ENCODE peak calls at places on chromosome 20, in five cellular contexts. One of them, this sample, is unnamed.

GRCh38 chr20:15550116-15550870 is 1023.0 kb downstream of the KIF16B start:
- DNase-seq in non-pigmented ciliary epithelial cell: no peak
- DNase-seq in activated CD4-positive, alpha-beta T cell treated with anti-CD3 and anti-CD28 coated beads, Interleukin-2, amount 50 U/mL, for 1 hour: no peak
- DNase-seq in C1 segment of cervical spinal cord: no peak
- DNase-seq in SW480: no peak
- DNase-seq in this sample: no peak

GRCh38 chr20:1122388-1123315 is 4.2 kb downstream of the PSMF1 start:
- DNase-seq in C1 segment of cervical spinal cord: no peak
- DNase-seq in activated CD4-positive, alpha-beta T cell treated with anti-CD3 and anti-CD28 coated beads, Interleukin-2, amount 50 U/mL, for 1 hour: peak
- DNase-seq in non-pigmented ciliary epithelial cell: peak
- DNase-seq in SW480: no peak
- DNase-seq in this sample: no peak

GRCh38 chr20:24603454-24603853 is 134.0 kb downstream of the SYNDIG1 start:
- DNase-seq in non-pigmented ciliary epithelial cell: no peak
- DNase-seq in C1 segment of cervical spinal cord: no peak
- DNase-seq in activated CD4-positive, alpha-beta T cell treated with anti-CD3 and anti-CD28 coated beads, Interleukin-2, amount 50 U/mL, for 1 hour: no peak
- DNase-seq in SW480: no peak
- DNase-seq in this sample: no peak

GRCh38 chr20:9294081-9294480 is 220.3 kb upstream of the LAMP5 start:
- DNase-seq in activated CD4-positive, alpha-beta T cell treated with anti-CD3 and anti-CD28 coated beads, Interleukin-2, amount 50 U/mL, for 1 hour: no peak
- DNase-seq in C1 segment of cervical spinal cord: no peak
- DNase-seq in non-pigmented ciliary epithelial cell: no peak
- DNase-seq in SW480: no peak
- DNase-seq in this sample: no peak

GRCh38 chr20:16821211-16822089 is 73.3 kb downstream of the OTOR start:
- DNase-seq in activated CD4-positive, alpha-beta T cell treated with anti-CD3 and anti-CD28 coated beads, Interleukin-2, amount 50 U/mL, for 1 hour: no peak
- DNase-seq in non-pigmented ciliary epithelial cell: no peak
- DNase-seq in C1 segment of cervical spinal cord: no peak
- DNase-seq in SW480: peak
- DNase-seq in this sample: no peak

GRCh38 chr20:6768228-6769185 is 1.0 kb downstream of the BMP2 start:
- DNase-seq in non-pigmented ciliary epithelial cell: no peak
- DNase-seq in activated CD4-positive, alpha-beta T cell treated with anti-CD3 and anti-CD28 coated beads, Interleukin-2, amount 50 U/mL, for 1 hour: no peak
- DNase-seq in C1 segment of cervical spinal cord: no peak
- DNase-seq in SW480: no peak
- DNase-seq in this sample: no peak

GRCh38 chr20:10414982-10415650 is 18.9 kb downstream of the MKKS start:
- DNase-seq in C1 segment of cervical spinal cord: no peak
- DNase-seq in non-pigmented ciliary epithelial cell: no peak
- DNase-seq in SW480: no peak
- DNase-seq in activated CD4-positive, alpha-beta T cell treated with anti-CD3 and anti-CD28 coated beads, Interleukin-2, amount 50 U/mL, for 1 hour: no peak
- DNase-seq in this sample: no peak

GRCh38 chr20:8860011-8860495 is 208.8 kb upstream of the PLCB4 start:
- DNase-seq in C1 segment of cervical spinal cord: no peak
- DNase-seq in non-pigmented ciliary epithelial cell: peak
- DNase-seq in activated CD4-positive, alpha-beta T cell treated with anti-CD3 and anti-CD28 coated beads, Interleukin-2, amount 50 U/mL, for 1 hour: no peak
- DNase-seq in SW480: no peak
- DNase-seq in this sample: no peak

GRCh38 chr20:51703446-51704287 is 64.5 kb downstream of the ATP9A start:
- DNase-seq in activated CD4-positive, alpha-beta T cell treated with anti-CD3 and anti-CD28 coated beads, Interleukin-2, amount 50 U/mL, for 1 hour: no peak
- DNase-seq in SW480: peak
- DNase-seq in C1 segment of cervical spinal cord: no peak
- DNase-seq in non-pigmented ciliary epithelial cell: no peak
- DNase-seq in this sample: no peak

GRCh38 chr20:10250902-10251301 is 32.3 kb downstream of the SNAP25 start:
- DNase-seq in non-pigmented ciliary epithelial cell: no peak
- DNase-seq in C1 segment of cervical spinal cord: no peak
- DNase-seq in SW480: peak
- DNase-seq in activated CD4-positive, alpha-beta T cell treated with anti-CD3 and anti-CD28 coated beads, Interleukin-2, amount 50 U/mL, for 1 hour: no peak
- DNase-seq in this sample: no peak

GRCh38 chr20:56393133-56393472 is 658 bp downstream of the CSTF1 start:
- DNase-seq in non-pigmented ciliary epithelial cell: no peak
- DNase-seq in C1 segment of cervical spinal cord: no peak
- DNase-seq in activated CD4-positive, alpha-beta T cell treated with anti-CD3 and anti-CD28 coated beads, Interleukin-2, amount 50 U/mL, for 1 hour: no peak
- DNase-seq in SW480: no peak
- DNase-seq in this sample: no peak

GRCh38 chr20:19074828-19075516 is 137.5 kb upstream of the SLC24A3 start:
- DNase-seq in SW480: peak
- DNase-seq in activated CD4-positive, alpha-beta T cell treated with anti-CD3 and anti-CD28 coated beads, Interleukin-2, amount 50 U/mL, for 1 hour: peak
- DNase-seq in C1 segment of cervical spinal cord: no peak
- DNase-seq in non-pigmented ciliary epithelial cell: no peak
- DNase-seq in this sample: peak

GRCh38 chr20:47215653-47216397 is 140.7 kb downstream of the ZMYND8 start:
- DNase-seq in non-pigmented ciliary epithelial cell: no peak
- DNase-seq in C1 segment of cervical spinal cord: no peak
- DNase-seq in SW480: no peak
- DNase-seq in activated CD4-positive, alpha-beta T cell treated with anti-CD3 and anti-CD28 coated beads, Interleukin-2, amount 50 U/mL, for 1 hour: no peak
- DNase-seq in this sample: no peak

GRCh38 chr20:14991023-14991422 is 653.6 kb upstream of the FLRT3 start:
- DNase-seq in C1 segment of cervical spinal cord: no peak
- DNase-seq in non-pigmented ciliary epithelial cell: no peak
- DNase-seq in activated CD4-positive, alpha-beta T cell treated with anti-CD3 and anti-CD28 coated beads, Interleukin-2, amount 50 U/mL, for 1 hour: no peak
- DNase-seq in SW480: no peak
- DNase-seq in this sample: no peak

GRCh38 chr20:38617011-38617829 is 15.6 kb downstream of the ARHGAP40 start:
- DNase-seq in activated CD4-positive, alpha-beta T cell treated with anti-CD3 and anti-CD28 coated beads, Interleukin-2, amount 50 U/mL, for 1 hour: no peak
- DNase-seq in non-pigmented ciliary epithelial cell: no peak
- DNase-seq in C1 segment of cervical spinal cord: no peak
- DNase-seq in SW480: peak
- DNase-seq in this sample: no peak

GRCh38 chr20:48937674-48938073 is 16.2 kb downstream of the ARFGEF2 start:
- DNase-seq in C1 segment of cervical spinal cord: no peak
- DNase-seq in SW480: peak
- DNase-seq in activated CD4-positive, alpha-beta T cell treated with anti-CD3 and anti-CD28 coated beads, Interleukin-2, amount 50 U/mL, for 1 hour: no peak
- DNase-seq in non-pigmented ciliary epithelial cell: no peak
- DNase-seq in this sample: no peak

GRCh38 chr20:36932476-36933426 is 18.8 kb downstream of the SAMHD1 start:
- DNase-seq in C1 segment of cervical spinal cord: no peak
- DNase-seq in non-pigmented ciliary epithelial cell: no peak
- DNase-seq in SW480: no peak
- DNase-seq in activated CD4-positive, alpha-beta T cell treated with anti-CD3 and anti-CD28 coated beads, Interleukin-2, amount 50 U/mL, for 1 hour: no peak
- DNase-seq in this sample: no peak

GRCh38 chr20:44640522-44640921 is 11.0 kb downstream of the ADA start:
- DNase-seq in C1 segment of cervical spinal cord: no peak
- DNase-seq in activated CD4-positive, alpha-beta T cell treated with anti-CD3 and anti-CD28 coated beads, Interleukin-2, amount 50 U/mL, for 1 hour: no peak
- DNase-seq in non-pigmented ciliary epithelial cell: no peak
- DNase-seq in SW480: no peak
- DNase-seq in this sample: no peak

GRCh38 chr20:59992531-59992930 is 34.3 kb downstream of the CDH26 start:
- DNase-seq in activated CD4-positive, alpha-beta T cell treated with anti-CD3 and anti-CD28 coated beads, Interleukin-2, amount 50 U/mL, for 1 hour: no peak
- DNase-seq in C1 segment of cervical spinal cord: no peak
- DNase-seq in SW480: peak
- DNase-seq in non-pigmented ciliary epithelial cell: no peak
- DNase-seq in this sample: peak

GRCh38 chr20:62623488-62624324 is 18.6 kb upstream of the SLCO4A1 start:
- DNase-seq in C1 segment of cervical spinal cord: no peak
- DNase-seq in non-pigmented ciliary epithelial cell: peak
- DNase-seq in SW480: peak
- DNase-seq in activated CD4-positive, alpha-beta T cell treated with anti-CD3 and anti-CD28 coated beads, Interleukin-2, amount 50 U/mL, for 1 hour: peak
- DNase-seq in this sample: peak

GRCh38 chr20:8018928-8019177 is 708 bp downstream of the TMX4 start:
- DNase-seq in activated CD4-positive, alpha-beta T cell treated with anti-CD3 and anti-CD28 coated beads, Interleukin-2, amount 50 U/mL, for 1 hour: no peak
- DNase-seq in non-pigmented ciliary epithelial cell: no peak
- DNase-seq in C1 segment of cervical spinal cord: no peak
- DNase-seq in SW480: peak
- DNase-seq in this sample: peak

GRCh38 chr20:29497261-29497671 is 1760.2 kb upstream of the DEFB115 start:
- DNase-seq in SW480: no peak
- DNase-seq in non-pigmented ciliary epithelial cell: peak
- DNase-seq in activated CD4-positive, alpha-beta T cell treated with anti-CD3 and anti-CD28 coated beads, Interleukin-2, amount 50 U/mL, for 1 hour: no peak
- DNase-seq in C1 segment of cervical spinal cord: no peak
- DNase-seq in this sample: no peak

GRCh38 chr20:46028772-46029371 is at the start of gene SLC12A5:
- DNase-seq in C1 segment of cervical spinal cord: no peak
- DNase-seq in non-pigmented ciliary epithelial cell: no peak
- DNase-seq in SW480: no peak
- DNase-seq in activated CD4-positive, alpha-beta T cell treated with anti-CD3 and anti-CD28 coated beads, Interleukin-2, amount 50 U/mL, for 1 hour: no peak
- DNase-seq in this sample: no peak